ENCODE peak calls at places on chromosomes 11 and 22, in five cellular contexts. N, V, W, K and C are unnamed samples.

GRCh38 chr11:128398517-128399152 is 188.7 kb downstream of the ETS1 start:
- DNase-seq in N (no peak), V (no peak), W (no peak), K (no peak), C (no peak)

GRCh38 chr11:70104419-70104818 is 26.3 kb downstream of the ANO1 start:
- DNase-seq in N (no peak), V (no peak), W (no peak), K (no peak), C (no peak)

GRCh38 chr11:113392522-113392921 is 4.9 kb downstream of the ANKK1 start:
- DNase-seq in N (no peak), V (no peak), W (no peak), K (no peak), C (no peak)

GRCh38 chr22:39463277-39463676 is 6.5 kb downstream of the MGAT3 start:
- DNase-seq in N (no peak), V (no peak), W (no peak), K (no peak), C (no peak)

GRCh38 chr11:28269621-28270020 is 161.4 kb downstream of the METTL15 start:
- DNase-seq in N (no peak), V (no peak), W (no peak), K (no peak), C (no peak)

GRCh38 chr11:63802637-63803414 is 10.4 kb upstream of the SPINDOC start:
- DNase-seq in N (no peak), V (no peak), W (peak; percentile 57), K (peak; percentile 67), C (peak; percentile 64)

GRCh38 chr11:72777755-72778278 is 16.0 kb downstream of the STARD10 start:
- DNase-seq in N (peak; percentile 82), V (no peak), W (no peak), K (no peak), C (no peak)

GRCh38 chr22:27317961-27318360 is 483.6 kb downstream of the MN1 start:
- DNase-seq in N (no peak), V (no peak), W (no peak), K (no peak), C (no peak)

GRCh38 chr11:43963221-43963620 is 20.8 kb downstream of the C11orf96 start:
- DNase-seq in N (no peak), V (no peak), W (no peak), K (no peak), C (no peak)

GRCh38 chr22:39528080-39528661 is 4.4 kb downstream of the RPS19BP1 start:
- DNase-seq in N (no peak), V (no peak), W (no peak), K (no peak), C (no peak)

GRCh38 chr11:45580399-45580798 is 85.0 kb downstream of the CHST1 start:
- DNase-seq in N (no peak), V (no peak), W (peak; percentile 41), K (peak; percentile 55), C (peak; percentile 32)

GRCh38 chr22:28379075-28379806 is 300.4 kb downstream of the TTC28 start:
- DNase-seq in N (no peak), V (no peak), W (no peak), K (no peak), C (no peak)

GRCh38 chr11:1876361-1877063 is 15.2 kb downstream of the PRR33 start:
- DNase-seq in N (peak; percentile 69), V (no peak), W (no peak), K (peak; percentile 75), C (peak; percentile 76)